ENCODE peak calls at places on chromosomes 3 and 15, in four cellular contexts. One of them, this sample, is unnamed.

GRCh38 chr3:102449930-102450329 is 15.1 kb downstream of the ZPLD1 start:
- DNase-seq in colonic mucosa: no peak
- DNase-seq in choroid plexus epithelial cell: no peak
- DNase-seq in stimulated activated CD4-positive, alpha-beta T cell treated with anti-CD3 and anti-CD28 coated beads, Interleukin-1b, Interleukin-23, amount 100 ng/mL, for 48 hours: no peak
- DNase-seq in this sample: no peak

GRCh38 chr3:78257956-78258530 is 1218.1 kb downstream of the ROBO2 start:
- DNase-seq in colonic mucosa: no peak
- DNase-seq in choroid plexus epithelial cell: no peak
- DNase-seq in stimulated activated CD4-positive, alpha-beta T cell treated with anti-CD3 and anti-CD28 coated beads, Interleukin-1b, Interleukin-23, amount 100 ng/mL, for 48 hours: no peak
- DNase-seq in this sample: no peak

GRCh38 chr15:47857384-47858168 is 140.3 kb downstream of the SEMA6D start:
- DNase-seq in colonic mucosa: no peak
- DNase-seq in choroid plexus epithelial cell: no peak
- DNase-seq in stimulated activated CD4-positive, alpha-beta T cell treated with anti-CD3 and anti-CD28 coated beads, Interleukin-1b, Interleukin-23, amount 100 ng/mL, for 48 hours: no peak
- DNase-seq in this sample: no peak

GRCh38 chr15:39904115-39904514 is 16.0 kb downstream of the GPR176 start:
- DNase-seq in colonic mucosa: no peak
- DNase-seq in choroid plexus epithelial cell: no peak
- DNase-seq in stimulated activated CD4-positive, alpha-beta T cell treated with anti-CD3 and anti-CD28 coated beads, Interleukin-1b, Interleukin-23, amount 100 ng/mL, for 48 hours: no peak
- DNase-seq in this sample: no peak

GRCh38 chr3:69364354-69364753 is 21.5 kb downstream of the FRMD4B start:
- DNase-seq in colonic mucosa: no peak
- DNase-seq in choroid plexus epithelial cell: no peak
- DNase-seq in stimulated activated CD4-positive, alpha-beta T cell treated with anti-CD3 and anti-CD28 coated beads, Interleukin-1b, Interleukin-23, amount 100 ng/mL, for 48 hours: no peak
- DNase-seq in this sample: no peak

GRCh38 chr3:146543461-146544012 is 870 bp downstream of the PLSCR1 start:
- DNase-seq in colonic mucosa: peak
- DNase-seq in choroid plexus epithelial cell: peak
- DNase-seq in stimulated activated CD4-positive, alpha-beta T cell treated with anti-CD3 and anti-CD28 coated beads, Interleukin-1b, Interleukin-23, amount 100 ng/mL, for 48 hours: no peak
- DNase-seq in this sample: no peak

GRCh38 chr15:81284256-81285031 is 39.5 kb downstream of the STARD5 start:
- DNase-seq in colonic mucosa: no peak
- DNase-seq in choroid plexus epithelial cell: no peak
- DNase-seq in stimulated activated CD4-positive, alpha-beta T cell treated with anti-CD3 and anti-CD28 coated beads, Interleukin-1b, Interleukin-23, amount 100 ng/mL, for 48 hours: no peak
- DNase-seq in this sample: no peak

GRCh38 chr15:61084944-61085367 is 144.1 kb downstream of the RORA start:
- DNase-seq in colonic mucosa: peak
- DNase-seq in choroid plexus epithelial cell: peak
- DNase-seq in stimulated activated CD4-positive, alpha-beta T cell treated with anti-CD3 and anti-CD28 coated beads, Interleukin-1b, Interleukin-23, amount 100 ng/mL, for 48 hours: no peak
- DNase-seq in this sample: no peak

GRCh38 chr15:22786868-22787698 is 639 bp downstream of the NIPA1 start:
- DNase-seq in colonic mucosa: peak
- DNase-seq in choroid plexus epithelial cell: peak
- DNase-seq in stimulated activated CD4-positive, alpha-beta T cell treated with anti-CD3 and anti-CD28 coated beads, Interleukin-1b, Interleukin-23, amount 100 ng/mL, for 48 hours: peak
- DNase-seq in this sample: no peak

GRCh38 chr3:121748638-121749275 is 784 bp downstream of the GOLGB1 start:
- DNase-seq in colonic mucosa: peak
- DNase-seq in choroid plexus epithelial cell: peak
- DNase-seq in stimulated activated CD4-positive, alpha-beta T cell treated with anti-CD3 and anti-CD28 coated beads, Interleukin-1b, Interleukin-23, amount 100 ng/mL, for 48 hours: peak
- DNase-seq in this sample: no peak

GRCh38 chr3:124318650-124319049 is 326.7 kb upstream of the ROPN1 start:
- DNase-seq in colonic mucosa: no peak
- DNase-seq in choroid plexus epithelial cell: no peak
- DNase-seq in stimulated activated CD4-positive, alpha-beta T cell treated with anti-CD3 and anti-CD28 coated beads, Interleukin-1b, Interleukin-23, amount 100 ng/mL, for 48 hours: no peak
- DNase-seq in this sample: no peak

GRCh38 chr3:66298591-66298990 is 77.8 kb downstream of the SLC25A26 start:
- DNase-seq in colonic mucosa: no peak
- DNase-seq in choroid plexus epithelial cell: no peak
- DNase-seq in stimulated activated CD4-positive, alpha-beta T cell treated with anti-CD3 and anti-CD28 coated beads, Interleukin-1b, Interleukin-23, amount 100 ng/mL, for 48 hours: no peak
- DNase-seq in this sample: no peak